ENCODE peak calls at places on chromosomes 12 and 14, in five cellular contexts. P is psoas muscle; O is fibroblast of lung; U is CD4-positive, alpha-beta T cell; I is HCT116. D is an unnamed sample.

GRCh38 chr12:105933671-105934665 is 204.8 kb downstream of the NUAK1 start:
- DNase-seq in O (peak), I (no peak), P (peak), U (no peak), D (peak)

GRCh38 chr14:56490379-56490778 is 89.2 kb upstream of the TMEM260 start:
- DNase-seq in U (no peak), P (no peak), I (peak), O (peak), D (peak)

GRCh38 chr14:64705406-64706118 is 1.3 kb downstream of the PLEKHG3 start:
- DNase-seq in I (no peak), U (no peak), P (peak), O (no peak), D (no peak)

GRCh38 chr14:96584199-96584906 is 82.2 kb downstream of the PAPOLA start:
- DNase-seq in U (no peak), P (no peak), I (peak), O (peak), D (peak)

GRCh38 chr14:33943081-33943480 is 7.8 kb downstream of the EGLN3 start:
- DNase-seq in I (no peak), P (no peak), U (no peak), O (no peak), D (no peak)

GRCh38 chr12:53754196-53754595 is 2.4 kb upstream of the CISTR start:
- DNase-seq in P (no peak), U (no peak), I (no peak), O (no peak), D (no peak)

GRCh38 chr12:128178551-128178950 is 88.4 kb upstream of the TMEM132C start:
- DNase-seq in P (no peak), U (no peak), I (no peak), O (no peak), D (no peak)

GRCh38 chr14:68195126-68195525 is 375.5 kb downstream of the RAD51B start:
- DNase-seq in P (no peak), O (no peak), I (no peak), U (no peak), D (no peak)

GRCh38 chr12:11875414-11875935 is 195.3 kb upstream of the BCL2L14 start:
- DNase-seq in I (peak), P (no peak), U (no peak), O (no peak), D (peak)

GRCh38 chr12:3491938-3492867 is 1.2 kb downstream of the PRMT8 start:
- DNase-seq in P (peak), O (peak), U (peak), I (no peak), D (peak)

GRCh38 chr14:103510311-103511021 is 12.2 kb downstream of the CKB start:
- DNase-seq in P (no peak), U (no peak), O (no peak), I (no peak), D (no peak)

GRCh38 chr12:19624000-19624399 is 184.7 kb downstream of the AEBP2 start:
- DNase-seq in P (no peak), I (no peak), O (no peak), U (no peak), D (no peak)

GRCh38 chr12:39780527-39781446 is 161.2 kb upstream of the ABCD2 start:
- DNase-seq in I (no peak), P (no peak), O (no peak), U (no peak), D (no peak)

DNA sequence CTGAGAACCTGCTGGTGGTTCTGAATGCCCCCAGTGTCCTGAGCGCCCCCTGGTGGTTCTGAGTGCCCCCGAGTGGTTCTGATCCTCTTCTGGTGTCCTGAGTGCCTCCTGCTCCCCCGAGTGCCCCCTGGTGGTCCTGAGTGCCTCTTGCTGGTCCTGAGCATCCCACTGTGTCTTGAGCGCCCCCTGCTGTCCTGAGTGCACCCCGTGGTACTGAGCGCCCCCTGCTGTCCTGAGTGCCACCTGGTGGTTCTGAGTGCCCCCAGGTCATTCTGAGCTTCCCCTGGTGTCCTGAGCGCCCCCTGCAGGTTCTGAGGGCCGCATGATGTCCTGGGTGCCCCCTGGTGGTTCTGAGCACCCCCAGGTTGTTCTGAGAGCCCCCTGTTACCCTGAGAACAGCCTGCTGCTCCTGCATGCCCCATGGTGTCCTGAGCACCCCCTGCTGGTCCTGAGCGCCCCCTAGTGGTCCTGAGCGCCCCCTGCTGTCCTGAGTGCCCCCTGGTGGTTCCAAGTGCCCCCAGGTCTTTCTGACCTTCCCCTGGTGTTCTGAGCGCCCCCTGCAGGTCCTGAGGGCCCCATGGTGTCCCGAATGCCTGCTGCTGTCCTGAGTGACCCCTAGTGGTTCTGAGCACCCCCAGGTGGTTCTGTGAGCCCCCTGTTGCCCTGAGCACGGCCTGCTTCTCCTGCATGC is 1165.4 kb downstream of the TMEM121 start:
- DNase-seq in I (no peak), U (peak), O (no peak), P (peak), D (no peak)
- TF ChIP-seq CTCF in I (peak), U (peak), O (no peak), P (no peak), D (peak)

GRCh38 chr12:64670039-64670438 is 59.7 kb downstream of the RASSF3 start:
- DNase-seq in P (no peak), I (no peak), U (no peak), O (no peak), D (no peak)
- H3K27ac ChIP-seq in P (peak), I (peak), U (peak), O (no peak), D (peak)

GRCh38 chr12:48716493-48717251 is at the start of gene CCNT1:
- DNase-seq in P (peak), O (peak), I (peak), U (peak), D (peak)

GRCh38 chr12:48716168-48716492 is 377 bp downstream of the CCNT1 start:
- DNase-seq in P (no peak), U (no peak), I (no peak), O (peak), D (no peak)

GRCh38 chr12:48717252-48717695 is 767 bp upstream of the CCNT1 start:
- DNase-seq in U (no peak), I (no peak), P (no peak), O (no peak), D (no peak)

GRCh38 chr12:48712209-48712608 is 4.3 kb downstream of the CCNT1 start:
- DNase-seq in U (no peak), P (no peak), I (no peak), O (no peak), D (no peak)
- TF ChIP-seq CTCF in U (no peak), P (no peak), I (no peak), O (no peak), D (no peak)

DNA sequence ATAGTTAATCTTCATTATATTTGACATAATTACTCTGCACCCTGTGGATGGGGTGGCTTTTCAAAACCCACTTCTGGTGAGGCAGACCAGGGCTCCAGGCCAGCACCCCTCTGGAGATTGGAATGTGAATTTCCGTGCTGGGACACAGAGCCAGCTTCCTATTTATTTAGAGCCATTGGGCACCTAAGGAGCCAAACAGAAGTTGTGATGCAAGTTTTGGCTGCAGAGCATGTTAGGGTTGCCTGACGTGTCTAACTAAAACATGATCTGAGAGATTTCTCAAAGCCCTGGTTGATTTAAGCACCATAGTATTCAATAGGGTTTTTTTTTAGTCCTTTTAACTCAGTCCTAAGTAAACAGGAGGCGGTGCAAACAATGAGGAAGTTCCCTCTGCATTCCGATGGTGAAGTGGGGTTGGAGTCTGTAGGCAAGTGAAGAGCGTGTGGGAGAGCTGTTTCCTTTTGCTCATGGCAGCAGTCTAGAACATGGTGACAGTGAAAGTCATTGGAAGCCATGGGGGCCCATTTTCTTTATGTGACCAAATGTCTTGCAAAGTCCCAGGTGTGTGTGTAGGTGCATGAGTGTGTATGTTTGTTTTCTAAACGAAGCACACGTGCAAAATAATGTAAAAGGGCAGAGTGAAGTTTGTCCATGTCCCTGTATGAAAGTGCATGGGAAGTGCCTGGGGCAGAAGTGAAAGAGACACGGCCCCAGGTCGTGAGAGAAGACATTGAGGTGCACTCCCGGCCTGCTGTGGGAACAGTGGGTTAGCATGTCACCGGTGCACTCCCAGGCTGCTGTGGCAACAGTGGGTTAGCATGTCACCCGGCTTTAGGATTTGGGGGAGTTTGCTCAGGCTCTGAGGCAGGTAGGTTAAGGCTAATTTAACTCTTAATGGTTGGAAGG is 117.7 kb downstream of the PRKCH start:
- DNase-seq in U (no peak), O (peak), P (peak), I (no peak), D (peak)
- H3K27ac ChIP-seq in U (peak), O (no peak), P (peak), I (peak), D (peak)

DNA sequence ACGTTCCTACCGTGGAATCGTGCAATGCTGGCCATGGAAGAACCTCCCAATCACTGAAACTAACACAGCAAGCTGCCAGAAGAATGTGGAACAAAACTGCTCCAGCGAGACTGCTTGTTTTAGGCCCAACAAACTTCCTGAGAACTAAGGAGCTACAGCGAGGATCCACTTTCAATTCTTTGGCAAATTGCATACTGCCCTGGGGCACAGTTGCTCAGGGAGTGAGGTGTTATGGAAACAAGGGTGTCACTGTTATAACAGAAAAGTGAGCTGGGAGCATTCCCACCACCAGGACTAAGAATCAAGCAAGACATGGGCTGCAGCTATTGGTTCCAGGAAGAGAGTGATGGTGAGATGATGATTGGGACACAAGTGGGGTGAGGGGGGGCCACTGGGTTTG is 1606.1 kb upstream of the FLRT2 start:
- DNase-seq in U (no peak), P (no peak), O (no peak), I (no peak), D (no peak)
- TF ChIP-seq CTCF in U (no peak), P (no peak), O (no peak), I (no peak), D (no peak)

DNA sequence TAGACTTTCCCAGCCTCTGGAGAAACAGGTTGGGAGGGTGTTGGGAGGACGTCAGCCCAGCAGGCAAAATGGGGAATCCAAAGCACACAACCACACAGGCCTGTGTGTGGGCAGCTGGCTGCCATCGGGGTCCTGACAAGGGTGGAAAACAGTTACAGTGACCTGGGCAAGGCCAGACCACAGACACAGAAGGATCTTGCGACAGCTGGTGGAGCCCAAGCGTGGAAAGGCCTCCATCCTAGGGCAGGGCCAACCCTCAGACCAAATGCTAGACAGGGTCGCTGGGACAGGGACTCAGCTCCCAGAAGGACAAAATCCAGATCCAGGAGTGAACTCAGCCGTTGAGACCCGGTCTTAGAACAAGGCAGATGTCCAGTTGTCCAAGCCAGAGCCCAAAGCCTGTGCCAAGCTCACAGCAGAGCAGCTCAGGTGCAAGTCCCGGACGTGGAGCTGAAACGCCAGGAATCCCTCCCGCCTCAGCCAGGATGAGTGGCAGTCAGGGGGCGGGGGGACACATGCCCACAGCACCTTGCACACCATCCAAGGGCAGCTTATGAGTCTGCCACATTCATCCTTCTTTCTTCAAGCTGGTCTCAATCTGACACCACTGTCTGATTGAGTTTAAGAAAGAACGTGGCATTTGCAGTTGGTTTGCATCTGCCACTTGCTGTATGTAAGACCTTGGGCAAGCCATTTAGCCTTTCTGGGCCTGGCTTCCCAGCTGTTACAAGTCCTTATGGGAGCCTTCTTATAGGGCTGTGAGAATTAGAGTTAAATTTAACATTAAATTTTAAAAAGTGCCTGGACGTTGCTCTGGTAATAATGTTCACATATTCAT is 37.6 kb downstream of the DEGS2 start:
- DNase-seq in U (no peak), P (no peak), I (no peak), O (no peak), D (no peak)
- H3K27ac ChIP-seq in U (peak), P (no peak), I (no peak), O (no peak), D (no peak)

GRCh38 chr12:6869049-6870021 is 2.0 kb downstream of the TPI1 start:
- DNase-seq in O (peak), U (peak), P (peak), I (peak), D (peak)

GRCh38 chr12:6868211-6869048 is 1.1 kb downstream of the TPI1 start:
- DNase-seq in P (no peak), I (no peak), O (no peak), U (no peak), D (no peak)

GRCh38 chr12:6872073-6873048 is 742 bp downstream of the SPSB2 start:
- DNase-seq in P (peak), U (peak), I (peak), O (peak), D (peak)

GRCh38 chr12:6871052-6871957 is 1.8 kb downstream of the SPSB2 start:
- DNase-seq in I (peak), U (no peak), O (peak), P (no peak), D (peak)

GRCh38 chr12:6873094-6874006 is at the start of gene SPSB2:
- DNase-seq in U (peak), P (peak), I (peak), O (peak), D (peak)
- TF ChIP-seq CTCF in U (no peak), P (no peak), I (no peak), O (no peak), D (no peak)

GRCh38 chr14:101290681-101291080 is 270.6 kb upstream of the DIO3 start:
- DNase-seq in O (no peak), P (no peak), I (no peak), U (no peak), D (no peak)

GRCh38 chr14:101289911-101290310 is 271.4 kb upstream of the DIO3 start:
- DNase-seq in P (no peak), U (no peak), I (no peak), O (no peak), D (no peak)

GRCh38 chr14:101286271-101287018 is 274.9 kb upstream of the DIO3 start:
- DNase-seq in P (no peak), U (no peak), I (no peak), O (no peak), D (no peak)

GRCh38 chr14:101289230-101289690 is 272.0 kb upstream of the DIO3 start:
- DNase-seq in U (no peak), I (no peak), P (no peak), O (no peak), D (no peak)

GRCh38 chr14:101288436-101289229 is 272.7 kb upstream of the DIO3 start:
- DNase-seq in O (no peak), U (no peak), P (peak), I (no peak), D (no peak)
- H3K27ac ChIP-seq in O (no peak), U (no peak), P (no peak), I (no peak), D (no peak)

D was measured in RWPE1.